ENCODE peak calls at places on chromosome 13, in nine cellular contexts. F, M, H, C, J, V, P, O and A are unnamed samples.

GRCh38 chr13:101919541-101920306 is 467.2 kb downstream of the ITGBL1 start:
- DNase-seq in F (no peak), M (no peak), J (no peak), V (no peak), H (no peak), P (peak), C (no peak), O (no peak), A (no peak)

GRCh38 chr13:93151277-93151676 is 75.3 kb upstream of the GPC6 start:
- DNase-seq in O (no peak), P (no peak), H (no peak), M (peak), J (no peak), V (no peak), F (no peak), C (no peak), A (no peak)

GRCh38 chr13:67139551-67139950 is 90.6 kb downstream of the PCDH9 start:
- DNase-seq in H (no peak), O (no peak), C (no peak), V (no peak), M (no peak), J (no peak), P (no peak), F (no peak), A (no peak)

GRCh38 chr13:40564342-40564997 is 102.0 kb downstream of the FOXO1 start:
- DNase-seq in C (no peak), F (no peak), O (peak), M (no peak), V (no peak), J (no peak), P (no peak), H (no peak), A (peak)

GRCh38 chr13:67996101-67996500 is 766.0 kb upstream of the PCDH9 start:
- DNase-seq in P (no peak), V (no peak), F (no peak), J (no peak), M (no peak), H (no peak), C (no peak), O (no peak), A (no peak)

GRCh38 chr13:81927347-81927746 is 1586.4 kb upstream of the SPRY2 start:
- DNase-seq in M (no peak), F (no peak), V (no peak), J (no peak), H (no peak), P (no peak), C (no peak), O (no peak), A (no peak)

GRCh38 chr13:76009491-76009890 is 373.4 kb downstream of the LMO7 start:
- DNase-seq in H (no peak), M (no peak), P (no peak), O (no peak), V (no peak), C (no peak), F (no peak), J (no peak), A (no peak)

GRCh38 chr13:113671066-113672001 is 4.3 kb downstream of the GRK1 start:
- DNase-seq in H (no peak), F (no peak), V (no peak), M (no peak), J (no peak), C (peak), P (no peak), O (no peak), A (no peak)

GRCh38 chr13:97307882-97308624 is 85.9 kb downstream of the MBNL2 start:
- DNase-seq in C (no peak), P (no peak), J (no peak), H (no peak), F (no peak), O (no peak), M (no peak), V (no peak), A (no peak)

GRCh38 chr13:19810151-19810550 is 27.4 kb upstream of the PSPC1 start:
- DNase-seq in H (no peak), J (no peak), V (no peak), C (no peak), P (no peak), F (no peak), M (no peak), O (no peak), A (no peak)

GRCh38 chr13:99282264-99283231 is 24.4 kb upstream of the GPR18 start:
- DNase-seq in V (no peak), C (no peak), O (no peak), M (no peak), F (no peak), J (no peak), P (no peak), H (no peak), A (no peak)

GRCh38 chr13:113831061-113831460 is 32.8 kb downstream of the GAS6 start:
- DNase-seq in J (no peak), F (no peak), C (no peak), V (no peak), M (no peak), H (no peak), O (no peak), P (no peak), A (no peak)

GRCh38 chr13:45015300-45015699 is 26.0 kb downstream of the GPALPP1 start:
- DNase-seq in C (no peak), M (no peak), O (no peak), H (no peak), F (no peak), J (no peak), P (no peak), V (no peak), A (no peak)

GRCh38 chr13:36685912-36686311 is 12.1 kb downstream of the SERTM1 start:
- DNase-seq in H (peak), C (no peak), O (no peak), J (no peak), F (no peak), M (no peak), P (no peak), V (no peak), A (no peak)

GRCh38 chr13:35763060-35763804 is 286.7 kb upstream of the MAB21L1 start:
- DNase-seq in M (no peak), P (no peak), O (no peak), C (no peak), H (no peak), V (no peak), F (no peak), J (no peak), A (no peak)

GRCh38 chr13:47426126-47426849 is 529.4 kb upstream of the HTR2A start:
- DNase-seq in V (no peak), O (no peak), H (peak), J (no peak), F (no peak), P (no peak), M (no peak), C (peak), A (no peak)

GRCh38 chr13:18992791-18993190 is 188.8 kb downstream of the TUBA3C start:
- DNase-seq in M (no peak), P (no peak), V (no peak), F (no peak), J (no peak), C (no peak), O (no peak), H (no peak), A (no peak)

GRCh38 chr13:41955605-41956004 is 5.3 kb downstream of the VWA8 start:
- DNase-seq in F (no peak), O (no peak), V (no peak), P (no peak), J (no peak), H (no peak), C (no peak), M (no peak), A (no peak)

GRCh38 chr13:51221674-51222509 is at the start of gene FAM124A:
- DNase-seq in M (peak), J (no peak), V (peak), C (no peak), H (no peak), F (peak), P (peak), O (peak), A (peak)

GRCh38 chr13:99083976-99084375 is 106.1 kb upstream of the DOCK9 start:
- DNase-seq in J (no peak), V (no peak), P (no peak), C (no peak), M (no peak), H (no peak), F (no peak), O (no peak), A (no peak)

GRCh38 chr13:50149932-50150331 is 134.7 kb downstream of the KCNRG start:
- DNase-seq in V (no peak), J (no peak), M (no peak), P (no peak), C (no peak), F (no peak), H (no peak), O (no peak), A (no peak)

GRCh38 chr13:25840261-25840660 is 211.6 kb downstream of the SHISA2 start:
- DNase-seq in V (no peak), C (no peak), H (no peak), P (no peak), O (no peak), J (no peak), F (no peak), M (no peak), A (no peak)

GRCh38 chr13:33194820-33195692 is 90.5 kb downstream of the STARD13 start:
- DNase-seq in V (no peak), H (no peak), F (no peak), O (no peak), C (no peak), M (peak), J (no peak), P (no peak), A (peak)

GRCh38 chr13:49569993-49570689 is 15.2 kb downstream of the RCBTB1 start:
- DNase-seq in C (no peak), H (no peak), O (no peak), F (no peak), P (no peak), V (no peak), M (no peak), J (no peak), A (no peak)

GRCh38 chr13:110925023-110925608 is 10.2 kb upstream of the ANKRD10 start:
- DNase-seq in M (no peak), C (no peak), P (no peak), H (no peak), F (no peak), V (no peak), O (no peak), J (no peak), A (no peak)

GRCh38 chr13:20672772-20673171 is 30.7 kb upstream of the IL17D start:
- DNase-seq in H (no peak), M (no peak), C (no peak), V (no peak), F (no peak), O (no peak), J (no peak), P (no peak), A (no peak)

GRCh38 chr13:42409061-42409460 is 137.1 kb downstream of the AKAP11 start:
- DNase-seq in H (no peak), O (no peak), J (no peak), P (no peak), M (no peak), F (no peak), C (no peak), V (no peak), A (no peak)

GRCh38 chr13:98451676-98452105 is 125.2 kb downstream of the STK24 start:
- DNase-seq in C (peak), H (no peak), J (no peak), M (no peak), F (no peak), V (no peak), O (no peak), P (no peak), A (no peak)

GRCh38 chr13:112978561-112979405 is 9.8 kb downstream of the MCF2L start:
- DNase-seq in H (no peak), M (no peak), J (no peak), P (no peak), O (no peak), V (no peak), C (no peak), F (no peak), A (no peak)

GRCh38 chr13:32016631-32017030 is 14.9 kb upstream of the FRY start:
- DNase-seq in M (no peak), J (no peak), F (no peak), P (no peak), V (no peak), H (no peak), C (no peak), O (no peak), A (no peak)

GRCh38 chr13:100434010-100434763 is 154.4 kb downstream of the GGACT start:
- DNase-seq in O (no peak), F (no peak), H (no peak), V (no peak), C (no peak), J (no peak), M (peak), P (no peak), A (no peak)

GRCh38 chr13:112905990-112906641 is 62.9 kb upstream of the MCF2L start:
- DNase-seq in F (no peak), H (no peak), O (no peak), C (no peak), J (no peak), V (no peak), P (no peak), M (no peak), A (no peak)

GRCh38 chr13:41332829-41333228 is 21.8 kb downstream of the NAA16 start:
- DNase-seq in M (no peak), O (no peak), P (no peak), C (no peak), F (no peak), J (no peak), H (no peak), V (no peak), A (no peak)

GRCh38 chr13:45238945-45239795 is 38.3 kb upstream of the KCTD4 start:
- DNase-seq in V (no peak), H (no peak), P (no peak), F (no peak), J (no peak), O (no peak), M (peak), C (no peak), A (no peak)

GRCh38 chr13:67043901-67044300 is 186.2 kb downstream of the PCDH9 start:
- DNase-seq in M (peak), C (no peak), H (no peak), J (no peak), V (no peak), F (no peak), P (no peak), O (no peak), A (no peak)

GRCh38 chr13:87536499-87536898 is 134.7 kb upstream of the SLITRK5 start:
- DNase-seq in V (no peak), C (no peak), M (no peak), J (no peak), F (no peak), P (no peak), H (no peak), O (no peak), A (no peak)